ENCODE peak calls at places on chromosomes 12 and 14, in five cellular contexts. One of them, this sample, is unnamed.

GRCh38 chr12:138898-139534 is 72.4 kb downstream of the IQSEC3 start:
- DNase-seq in AG09309: no peak
- DNase-seq in stimulated activated naive B cell treated with anti-CD40 and anti-IgM and Interleukin-4, amounts not matched to agents 10 μg/mL and 1 μg/mL and 100 μg/mL, for 72 hours: no peak
- DNase-seq in right atrium auricular region: no peak
- DNase-seq in NCI-H1092: no peak
- DNase-seq in this sample: no peak

GRCh38 chr14:79415726-79416125 is 795.6 kb downstream of the DIO2 start:
- DNase-seq in AG09309: no peak
- DNase-seq in stimulated activated naive B cell treated with anti-CD40 and anti-IgM and Interleukin-4, amounts not matched to agents 10 μg/mL and 1 μg/mL and 100 μg/mL, for 72 hours: no peak
- DNase-seq in right atrium auricular region: no peak
- DNase-seq in NCI-H1092: no peak
- DNase-seq in this sample: no peak

GRCh38 chr12:29317556-29318363 is 63.2 kb downstream of the ERGIC2 start:
- DNase-seq in AG09309: no peak
- DNase-seq in stimulated activated naive B cell treated with anti-CD40 and anti-IgM and Interleukin-4, amounts not matched to agents 10 μg/mL and 1 μg/mL and 100 μg/mL, for 72 hours: peak; percentile 34
- DNase-seq in right atrium auricular region: peak; percentile 66
- DNase-seq in NCI-H1092: peak; percentile 34
- DNase-seq in this sample: peak; percentile 60

GRCh38 chr12:126385785-126386184 is 1320.5 kb downstream of the AACS start:
- DNase-seq in AG09309: peak; percentile 66
- DNase-seq in stimulated activated naive B cell treated with anti-CD40 and anti-IgM and Interleukin-4, amounts not matched to agents 10 μg/mL and 1 μg/mL and 100 μg/mL, for 72 hours: no peak
- DNase-seq in right atrium auricular region: no peak
- DNase-seq in NCI-H1092: no peak
- DNase-seq in this sample: no peak

GRCh38 chr12:53623526-53623925 is 2.7 kb downstream of the ATF7 start:
- DNase-seq in AG09309: no peak
- DNase-seq in stimulated activated naive B cell treated with anti-CD40 and anti-IgM and Interleukin-4, amounts not matched to agents 10 μg/mL and 1 μg/mL and 100 μg/mL, for 72 hours: no peak
- DNase-seq in right atrium auricular region: no peak
- DNase-seq in NCI-H1092: no peak
- DNase-seq in this sample: no peak

GRCh38 chr14:33026850-33027420 is 88.3 kb downstream of the NPAS3 start:
- DNase-seq in AG09309: no peak
- DNase-seq in stimulated activated naive B cell treated with anti-CD40 and anti-IgM and Interleukin-4, amounts not matched to agents 10 μg/mL and 1 μg/mL and 100 μg/mL, for 72 hours: no peak
- DNase-seq in right atrium auricular region: no peak
- DNase-seq in NCI-H1092: no peak
- DNase-seq in this sample: no peak

GRCh38 chr14:72434856-72435255 is 459.0 kb downstream of the DPF3 start:
- DNase-seq in AG09309: no peak
- DNase-seq in stimulated activated naive B cell treated with anti-CD40 and anti-IgM and Interleukin-4, amounts not matched to agents 10 μg/mL and 1 μg/mL and 100 μg/mL, for 72 hours: no peak
- DNase-seq in right atrium auricular region: no peak
- DNase-seq in NCI-H1092: no peak
- DNase-seq in this sample: no peak

GRCh38 chr14:79502751-79503148 is 708.6 kb downstream of the DIO2 start:
- DNase-seq in AG09309: no peak
- DNase-seq in stimulated activated naive B cell treated with anti-CD40 and anti-IgM and Interleukin-4, amounts not matched to agents 10 μg/mL and 1 μg/mL and 100 μg/mL, for 72 hours: no peak
- DNase-seq in right atrium auricular region: no peak
- DNase-seq in NCI-H1092: no peak
- DNase-seq in this sample: no peak

GRCh38 chr12:33752854-33753253 is 269.4 kb upstream of the ALG10 start:
- DNase-seq in AG09309: no peak
- DNase-seq in stimulated activated naive B cell treated with anti-CD40 and anti-IgM and Interleukin-4, amounts not matched to agents 10 μg/mL and 1 μg/mL and 100 μg/mL, for 72 hours: no peak
- DNase-seq in right atrium auricular region: no peak
- DNase-seq in NCI-H1092: no peak
- DNase-seq in this sample: no peak

GRCh38 chr12:65019696-65020095 is 101.4 kb downstream of the WIF1 start:
- DNase-seq in AG09309: no peak
- DNase-seq in stimulated activated naive B cell treated with anti-CD40 and anti-IgM and Interleukin-4, amounts not matched to agents 10 μg/mL and 1 μg/mL and 100 μg/mL, for 72 hours: no peak
- DNase-seq in right atrium auricular region: no peak
- DNase-seq in NCI-H1092: no peak
- DNase-seq in this sample: no peak

GRCh38 chr14:55749201-55749812 is 169.3 kb downstream of the KTN1 start:
- DNase-seq in AG09309: no peak
- DNase-seq in stimulated activated naive B cell treated with anti-CD40 and anti-IgM and Interleukin-4, amounts not matched to agents 10 μg/mL and 1 μg/mL and 100 μg/mL, for 72 hours: no peak
- DNase-seq in right atrium auricular region: no peak
- DNase-seq in NCI-H1092: no peak
- DNase-seq in this sample: no peak

This sample was measured in germinal center.